ENCODE peak calls at places on chromosomes 12 and 14, in five cellular contexts. N is H9, O is Peyer's patch, F is nephron progenitor cell, V is lower leg skin. E is an unnamed sample.

GRCh38 chr12:68067762-68068376 is 78.6 kb downstream of the IFNG-AS1 start:
- DNase-seq in O (no peak), N (no peak), V (no peak), F (no peak), E (no peak)

GRCh38 chr14:56474419-56475022 is 105.1 kb upstream of the TMEM260 start:
- DNase-seq in V (no peak), O (no peak), N (no peak), F (peak), E (peak)

GRCh38 chr12:21526721-21527345 is 737 bp downstream of the SPX start:
- DNase-seq in O (no peak), N (no peak), V (no peak), F (no peak), E (no peak)

GRCh38 chr12:108711486-108712163 is 19.7 kb downstream of the CORO1C start:
- DNase-seq in N (no peak), F (no peak), O (no peak), V (no peak), E (no peak)

GRCh38 chr12:57811028-57811755 is 7.3 kb downstream of the AVIL start:
- DNase-seq in F (no peak), V (no peak), N (no peak), O (no peak), E (no peak)

GRCh38 chr14:87873741-87874140 is 119.2 kb downstream of the GALC start:
- DNase-seq in O (no peak), F (no peak), N (no peak), V (no peak), E (no peak)

GRCh38 chr12:92747151-92747550 is 44.4 kb downstream of the PLEKHG7 start:
- DNase-seq in O (no peak), F (no peak), N (no peak), V (no peak), E (no peak)

GRCh38 chr12:40827923-40828592 is 135.8 kb downstream of the CNTN1 start:
- DNase-seq in O (no peak), N (no peak), F (peak), V (no peak), E (no peak)

GRCh38 chr12:56385873-56386272 is 23.2 kb upstream of the APOF start:
- DNase-seq in F (no peak), N (no peak), V (no peak), O (no peak), E (no peak)

GRCh38 chr12:4849024-4849594 is 60.6 kb upstream of the KCNA1 start:
- DNase-seq in F (peak), V (no peak), N (peak), O (no peak), E (peak)

GRCh38 chr12:49367381-49368239 is at the start of gene SPATS2:
- DNase-seq in V (peak), N (peak), O (no peak), F (peak), E (peak)

GRCh38 chr12:23055004-23055403 is 430.0 kb downstream of the ETNK1 start:
- DNase-seq in V (no peak), F (peak), N (peak), O (no peak), E (peak)

GRCh38 chr12:43856932-43857331 is 21.1 kb downstream of the TMEM117 start:
- DNase-seq in O (no peak), V (no peak), N (no peak), F (no peak), E (no peak)

DNA sequence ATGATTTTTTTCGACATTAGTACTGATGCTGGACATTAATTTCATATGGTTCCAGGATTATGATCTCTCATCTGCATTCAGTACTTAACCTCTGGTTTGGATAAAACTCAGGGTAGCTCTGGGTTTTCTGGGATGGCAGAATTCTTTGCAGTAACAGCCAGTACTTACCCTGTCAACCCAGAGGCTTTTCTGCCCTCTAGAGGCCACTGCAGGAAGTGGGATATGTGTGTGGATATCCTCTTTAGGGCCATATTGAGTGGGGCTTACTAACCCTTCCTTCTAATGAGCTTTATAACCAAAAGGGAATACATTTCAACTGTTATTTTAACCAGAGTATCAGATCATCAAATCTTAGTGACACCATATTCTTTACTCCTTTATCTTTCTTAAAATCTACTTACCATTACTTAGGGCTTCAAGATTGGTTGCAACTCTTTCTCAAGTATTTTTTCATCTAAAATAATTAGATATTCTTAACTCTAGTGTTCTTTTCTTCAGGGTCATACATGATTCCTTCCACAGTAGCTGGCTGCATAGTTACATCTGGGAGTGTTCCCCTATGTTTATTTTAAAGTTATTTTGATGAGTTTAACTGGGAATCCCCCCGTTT is 488.0 kb upstream of the STXBP6 start:
- DNase-seq in N (peak), F (peak), O (no peak), V (no peak), E (peak)
- TF ChIP-seq CTCF in N (peak), F (peak), O (no peak), V (no peak), E (peak)

DNA sequence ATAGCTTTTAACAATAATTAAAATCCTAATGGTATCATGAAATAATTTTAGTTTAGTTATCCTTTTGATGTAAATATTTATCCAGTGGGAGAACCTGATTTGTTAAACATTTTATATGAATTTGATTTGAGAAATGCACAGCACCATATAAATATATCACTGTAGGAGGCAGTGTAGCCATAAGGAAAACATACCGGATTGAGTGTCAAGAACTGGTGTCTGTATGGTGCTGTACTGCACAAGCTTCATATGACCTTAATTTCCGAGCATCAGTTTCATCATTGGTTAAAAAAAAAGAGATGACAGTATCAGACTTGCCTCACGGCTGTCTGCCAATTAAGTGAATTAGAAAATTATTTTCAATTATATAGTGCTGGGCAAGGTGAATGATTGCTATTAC is 72.0 kb downstream of the TMTC2 start:
- DNase-seq in N (no peak), V (no peak), O (no peak), F (no peak), E (no peak)
- TF ChIP-seq CTCF in N (no peak), V (no peak), O (no peak), F (no peak), E (peak)

GRCh38 chr12:6354539-6355393 is 12.9 kb upstream of the TNFRSF1A start:
- DNase-seq in O (peak), V (no peak), N (peak), F (no peak), E (no peak)
- TF ChIP-seq CTCF in O (no peak), V (no peak), N (peak), F (no peak), E (no peak)

DNA sequence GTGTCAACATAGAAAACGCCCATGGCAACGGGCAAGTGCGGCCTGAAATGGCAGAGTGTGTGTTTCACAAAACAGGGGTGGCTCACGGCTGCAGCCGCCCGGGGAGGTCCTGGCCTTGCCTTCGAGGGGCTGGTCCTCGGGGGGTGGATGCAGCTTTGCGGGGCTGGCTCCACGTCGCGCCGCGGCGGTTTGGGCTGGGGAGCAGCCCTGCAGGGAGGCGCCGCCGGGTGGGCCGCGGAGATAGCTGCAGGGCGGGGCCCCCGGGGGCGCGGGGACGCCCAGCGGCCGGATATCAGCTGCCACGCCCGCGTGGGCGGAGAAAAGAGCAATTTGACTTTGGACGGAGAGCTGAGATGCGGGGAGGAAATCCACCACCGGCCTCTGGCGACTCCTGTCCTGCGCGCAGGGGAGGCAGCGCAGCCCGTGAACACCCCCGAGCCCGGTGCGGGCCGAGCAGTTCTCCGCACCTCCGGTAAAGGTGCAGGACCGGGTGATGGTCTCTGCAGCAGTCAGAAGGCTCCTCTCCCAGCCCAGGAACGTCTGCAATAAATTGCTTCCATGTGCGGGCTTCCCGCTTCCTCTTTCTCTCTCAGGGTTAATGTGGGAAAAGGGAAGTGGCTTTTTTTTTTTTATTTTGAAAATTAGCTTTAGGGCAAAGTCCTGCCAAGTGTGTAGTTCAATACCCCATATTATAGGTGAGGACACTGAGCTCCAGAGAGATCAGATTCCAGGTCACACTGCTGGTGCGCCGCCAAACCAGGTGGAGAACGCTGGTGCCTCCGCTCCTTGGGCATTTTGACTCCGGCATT is 110.5 kb downstream of the ARF6 start:
- DNase-seq in F (peak), V (peak), N (peak), O (peak), E (peak)
- TF ChIP-seq CTCF in F (no peak), V (no peak), N (no peak), O (peak), E (peak)

DNA sequence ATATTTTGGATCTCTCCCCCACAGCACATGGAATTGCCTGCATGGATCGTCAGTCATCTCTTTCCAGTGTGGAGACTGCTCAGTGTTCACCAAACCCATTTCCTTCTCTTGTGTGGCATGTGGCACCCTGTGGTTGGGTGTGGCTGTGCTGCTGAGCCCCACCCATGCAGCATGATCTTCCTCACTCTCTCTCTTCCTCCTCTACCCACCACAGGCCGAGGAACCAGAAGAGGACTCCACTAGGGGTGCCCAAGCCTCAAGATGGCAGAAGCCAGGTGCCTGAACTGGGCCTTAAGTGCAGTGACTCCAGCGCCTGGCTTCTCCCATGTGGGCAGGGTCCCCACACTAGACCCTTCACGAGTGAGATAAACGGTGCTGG is 66.8 kb upstream of the GPR68 start:
- DNase-seq in O (no peak), F (no peak), V (no peak), N (no peak), E (no peak)
- TF ChIP-seq CTCF in O (no peak), F (no peak), V (no peak), N (no peak), E (no peak)

DNA sequence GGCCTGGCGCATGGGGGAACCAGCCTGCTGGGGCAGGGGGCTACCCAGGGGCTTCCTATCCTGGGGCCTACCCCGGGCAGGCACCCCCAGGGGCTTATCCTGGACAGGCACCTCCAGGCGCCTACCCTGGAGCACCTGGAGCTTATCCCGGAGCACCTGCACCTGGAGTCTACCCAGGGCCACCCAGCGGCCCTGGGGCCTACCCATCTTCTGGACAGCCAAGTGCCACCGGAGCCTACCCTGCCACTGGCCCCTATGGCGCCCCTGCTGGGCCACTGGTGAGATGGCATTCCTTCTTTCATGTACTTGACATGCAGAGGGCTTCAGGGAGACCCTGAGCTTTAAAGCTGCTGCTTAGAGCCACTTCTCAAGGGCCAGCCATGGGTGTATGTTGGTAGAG is 9.0 kb downstream of the LGALS3 start:
- DNase-seq in N (peak), O (no peak), V (no peak), F (no peak), E (no peak)
- TF ChIP-seq CTCF in N (peak), O (no peak), V (no peak), F (peak), E (peak)

E was measured in neural crest cell.